ENCODE peak calls at places on chromosome X, in seven cellular contexts. A is GM04504; H is pons; Q is CD8-positive, alpha-beta memory T cell; I is psoas muscle; Z is GM23338; J is endodermal cell. W is an unnamed sample.

GRCh38 chrX:30275498-30275897 is 28.6 kb downstream of the MAGEB1 start:
- DNase-seq in A (no peak), H (peak), Q (no peak), I (no peak), Z (peak), J (no peak), W (no peak)

GRCh38 chrX:3576886-3577516 is 136.4 kb downstream of the PRKX start:
- DNase-seq in A (peak), H (no peak), Q (no peak), I (no peak), Z (no peak), J (no peak), W (peak)

GRCh38 chrX:17459008-17459407 is 84.0 kb downstream of the NHS start:
- DNase-seq in A (peak), H (no peak), Q (no peak), I (peak), Z (no peak), J (no peak), W (peak)

GRCh38 chrX:41137589-41137988 is 52.3 kb downstream of the USP9X start:
- DNase-seq in A (no peak), H (no peak), Q (no peak), I (no peak), Z (peak), J (no peak), W (no peak)

GRCh38 chrX:30296408-30297254 is 12.6 kb downstream of the NR0B1 start:
- DNase-seq in A (no peak), H (no peak), Q (no peak), I (no peak), Z (no peak), J (no peak), W (no peak)

GRCh38 chrX:40154229-40154852 is 56.6 kb upstream of the BCOR start:
- DNase-seq in A (no peak), H (no peak), Q (no peak), I (no peak), Z (peak), J (peak), W (no peak)

GRCh38 chrX:149648932-149649331 is 17.3 kb upstream of the TMEM185A start:
- DNase-seq in A (no peak), H (no peak), Q (no peak), I (no peak), Z (peak), J (peak), W (no peak)

GRCh38 chrX:65610040-65610439 is 57.4 kb upstream of the MSN start:
- DNase-seq in A (no peak), H (no peak), Q (no peak), I (no peak), Z (no peak), J (no peak), W (no peak)

GRCh38 chrX:19535481-19535880 is 20.2 kb upstream of the MAP3K15 start:
- DNase-seq in A (no peak), H (peak), Q (no peak), I (no peak), Z (peak), J (no peak), W (no peak)

GRCh38 chrX:130415201-130415600 is 13.4 kb downstream of the RBMX2 start:
- DNase-seq in A (no peak), H (no peak), Q (no peak), I (no peak), Z (no peak), J (no peak), W (no peak)

GRCh38 chrX:103343105-103343504 is 13.1 kb downstream of the TCEAL7 start:
- DNase-seq in A (no peak), H (peak), Q (peak), I (no peak), Z (peak), J (peak), W (no peak)

GRCh38 chrX:23372220-23372902 is 37.7 kb downstream of the PTCHD1 start:
- DNase-seq in A (no peak), H (no peak), Q (no peak), I (no peak), Z (no peak), J (no peak), W (no peak)

GRCh38 chrX:397575-397974 is 10.9 kb upstream of the PPP2R3B start:
- DNase-seq in A (peak), H (no peak), Q (no peak), I (no peak), Z (peak), J (peak), W (peak)

GRCh38 chrX:14027031-14027430 is 2.7 kb downstream of the GEMIN8 start:
- DNase-seq in A (no peak), H (peak), Q (no peak), I (no peak), Z (no peak), J (no peak), W (no peak)

GRCh38 chrX:150688911-150689451 is 4.2 kb upstream of the MTMR1 start:
- DNase-seq in A (peak), H (no peak), Q (no peak), I (no peak), Z (peak), J (peak), W (peak)

GRCh38 chrX:44874481-44875184 is 1.6 kb downstream of the KDM6A start:
- DNase-seq in A (peak), H (peak), Q (peak), I (no peak), Z (peak), J (peak), W (no peak)

GRCh38 chrX:152276277-152276676 is 137.9 kb upstream of the MAGEA10 start:
- DNase-seq in A (no peak), H (no peak), Q (no peak), I (no peak), Z (no peak), J (no peak), W (no peak)

GRCh38 chrX:103535206-103535605 is 15.9 kb upstream of the RAB40A start:
- DNase-seq in A (no peak), H (no peak), Q (no peak), I (no peak), Z (no peak), J (no peak), W (no peak)